ENCODE peak calls at places on chromosomes 1 and 21, in four cellular contexts. One of them, this sample, is unnamed.

GRCh38 chr1:147890177-147890790 is 12.3 kb upstream of the GJA8 start:
- DNase-seq in uterus: peak; percentile 57
- DNase-seq in fibroblast of mammary gland: peak; percentile 22
- DNase-seq in retinal pigment epithelial cell: peak; percentile 27
- DNase-seq in this sample: peak; percentile 50

GRCh38 chr1:21334214-21335087 is 44.2 kb upstream of the ECE1 start:
- DNase-seq in uterus: peak; percentile 77
- DNase-seq in fibroblast of mammary gland: peak; percentile 91
- DNase-seq in retinal pigment epithelial cell: no peak
- DNase-seq in this sample: peak; percentile 92

GRCh38 chr1:5522605-5523145 is 469.6 kb downstream of the NPHP4 start:
- DNase-seq in uterus: no peak
- DNase-seq in fibroblast of mammary gland: no peak
- DNase-seq in retinal pigment epithelial cell: no peak
- DNase-seq in this sample: no peak

GRCh38 chr21:46000731-46001641 is 19.4 kb downstream of the COL6A1 start:
- DNase-seq in uterus: peak; percentile 42
- DNase-seq in fibroblast of mammary gland: peak; percentile 58
- DNase-seq in retinal pigment epithelial cell: no peak
- DNase-seq in this sample: no peak

GRCh38 chr1:237959838-237960237 is 69.1 kb upstream of the ZP4 start:
- DNase-seq in uterus: no peak
- DNase-seq in fibroblast of mammary gland: no peak
- DNase-seq in retinal pigment epithelial cell: peak; percentile 8
- DNase-seq in this sample: no peak

GRCh38 chr1:114009393-114009792 is 30.1 kb downstream of the OLFML3 start:
- DNase-seq in uterus: no peak
- DNase-seq in fibroblast of mammary gland: peak; percentile 84
- DNase-seq in retinal pigment epithelial cell: no peak
- DNase-seq in this sample: peak; percentile 68

GRCh38 chr21:35424122-35424521 is 375.0 kb upstream of the RUNX1 start:
- DNase-seq in uterus: no peak
- DNase-seq in fibroblast of mammary gland: no peak
- DNase-seq in retinal pigment epithelial cell: no peak
- DNase-seq in this sample: no peak

GRCh38 chr1:65393345-65393744 is 27.1 kb upstream of the LEPR start:
- DNase-seq in uterus: no peak
- DNase-seq in fibroblast of mammary gland: peak; percentile 66
- DNase-seq in retinal pigment epithelial cell: no peak
- DNase-seq in this sample: peak; percentile 36

GRCh38 chr1:14924455-14925325 is 228.9 kb upstream of the TMEM51 start:
- DNase-seq in uterus: peak; percentile 30
- DNase-seq in fibroblast of mammary gland: peak; percentile 49
- DNase-seq in retinal pigment epithelial cell: no peak
- DNase-seq in this sample: peak; percentile 65

GRCh38 chr1:206111528-206111927 is 5.7 kb downstream of the AVPR1B start:
- DNase-seq in uterus: no peak
- DNase-seq in fibroblast of mammary gland: peak; percentile 31
- DNase-seq in retinal pigment epithelial cell: no peak
- DNase-seq in this sample: no peak

GRCh38 chr1:153510984-153511410 is 24.8 kb downstream of the S100A6 start:
- DNase-seq in uterus: peak; percentile 87
- DNase-seq in fibroblast of mammary gland: peak; percentile 77
- DNase-seq in retinal pigment epithelial cell: no peak
- DNase-seq in this sample: peak; percentile 81

GRCh38 chr1:64196074-64196869 is 7.2 kb upstream of the UBE2U start:
- DNase-seq in uterus: no peak
- DNase-seq in fibroblast of mammary gland: no peak
- DNase-seq in retinal pigment epithelial cell: no peak
- DNase-seq in this sample: no peak

GRCh38 chr21:45072166-45072962 is 2.0 kb upstream of the ADARB1 start:
- DNase-seq in uterus: no peak
- DNase-seq in fibroblast of mammary gland: no peak
- DNase-seq in retinal pigment epithelial cell: no peak
- DNase-seq in this sample: no peak

GRCh38 chr1:240976685-240977084 is 364.7 kb upstream of the GREM2 start:
- DNase-seq in uterus: no peak
- DNase-seq in fibroblast of mammary gland: no peak
- DNase-seq in retinal pigment epithelial cell: no peak
- DNase-seq in this sample: no peak

GRCh38 chr21:32364801-32365200 is 28.0 kb downstream of the URB1 start:
- DNase-seq in uterus: no peak
- DNase-seq in fibroblast of mammary gland: no peak
- DNase-seq in retinal pigment epithelial cell: no peak
- DNase-seq in this sample: no peak

GRCh38 chr1:91555821-91556531 is 55.3 kb downstream of the CDC7 start:
- DNase-seq in uterus: no peak
- DNase-seq in fibroblast of mammary gland: peak; percentile 94
- DNase-seq in retinal pigment epithelial cell: no peak
- DNase-seq in this sample: peak; percentile 85

GRCh38 chr1:234849824-234850223 is 239.8 kb upstream of the IRF2BP2 start:
- DNase-seq in uterus: no peak
- DNase-seq in fibroblast of mammary gland: no peak
- DNase-seq in retinal pigment epithelial cell: no peak
- DNase-seq in this sample: no peak

GRCh38 chr1:183887826-183888819 is 83.2 kb downstream of the RGL1 start:
- DNase-seq in uterus: no peak
- DNase-seq in fibroblast of mammary gland: peak; percentile 32
- DNase-seq in retinal pigment epithelial cell: no peak
- DNase-seq in this sample: peak; percentile 72
- H3K4me3 ChIP-seq in uterus: no peak overlapping the region
- H3K4me3 ChIP-seq in fibroblast of mammary gland: no peak overlapping the region
- H3K4me3 ChIP-seq in retinal pigment epithelial cell: no peak overlapping the region
- H3K4me3 ChIP-seq in this sample: no peak overlapping the region

DNA sequence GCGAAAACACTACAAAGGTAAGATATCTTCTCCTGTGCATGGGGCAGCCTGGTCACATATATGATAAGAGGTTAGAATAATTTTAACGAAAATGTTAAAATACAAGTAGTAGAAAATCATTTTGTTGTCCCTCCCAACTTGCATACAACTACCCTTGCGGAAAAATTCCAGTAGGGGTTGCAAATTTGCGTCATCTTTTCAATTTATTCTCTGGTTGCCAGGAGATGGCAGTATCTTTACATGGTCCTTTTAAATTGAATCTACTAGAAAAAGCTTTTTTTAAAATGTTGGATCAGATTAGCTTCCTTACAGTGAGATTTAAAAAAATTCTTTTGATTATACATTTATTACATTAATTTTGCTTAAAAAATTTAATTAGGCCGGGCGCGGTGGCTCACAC is 10.9 kb downstream of the S100PBP start:
- DNase-seq in uterus: no peak
- DNase-seq in fibroblast of mammary gland: no peak
- DNase-seq in retinal pigment epithelial cell: no peak
- DNase-seq in this sample: peak; percentile 16
- TF ChIP-seq CTCF in uterus: no peak
- TF ChIP-seq CTCF in fibroblast of mammary gland: no peak
- TF ChIP-seq CTCF in retinal pigment epithelial cell: peak; percentile 1
- TF ChIP-seq CTCF in this sample: no peak

GRCh38 chr1:44619261-44619900 is 54.9 kb downstream of the TMEM53 start:
- DNase-seq in uterus: peak; percentile 75
- DNase-seq in fibroblast of mammary gland: peak; percentile 93
- DNase-seq in retinal pigment epithelial cell: peak; percentile 74
- DNase-seq in this sample: peak; percentile 26
- H3K4me3 ChIP-seq in uterus: no peak overlapping the region
- H3K4me3 ChIP-seq in fibroblast of mammary gland: no peak overlapping the region
- H3K4me3 ChIP-seq in retinal pigment epithelial cell: no peak overlapping the region
- H3K4me3 ChIP-seq in this sample: no peak overlapping the region

GRCh38 chr1:45508295-45509151 is 8.4 kb downstream of the MMACHC start:
- DNase-seq in uterus: no peak
- DNase-seq in fibroblast of mammary gland: peak; percentile 30
- DNase-seq in retinal pigment epithelial cell: no peak
- DNase-seq in this sample: no peak
- TF ChIP-seq CTCF in uterus: no peak
- TF ChIP-seq CTCF in fibroblast of mammary gland: peak; percentile 19
- TF ChIP-seq CTCF in retinal pigment epithelial cell: peak; percentile 17
- TF ChIP-seq CTCF in this sample: peak; percentile 24

DNA sequence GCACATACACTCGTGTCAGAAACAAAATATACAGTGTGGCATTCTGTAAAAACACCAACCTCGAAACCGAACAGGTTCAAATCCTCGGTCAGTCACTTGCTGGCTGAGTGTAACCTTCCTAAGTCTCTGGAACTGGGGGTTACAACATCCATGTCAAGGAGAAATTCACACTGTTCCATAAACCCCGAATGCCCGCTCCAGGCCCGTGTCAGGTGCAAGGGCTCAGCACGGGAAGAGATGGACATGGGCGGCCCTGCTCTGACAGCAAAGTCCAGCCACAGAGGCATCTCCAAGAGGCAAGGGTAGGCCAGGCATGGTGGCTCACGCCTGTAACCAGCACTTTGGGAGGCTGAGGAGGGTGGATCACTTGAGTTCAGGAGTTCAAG is 79.5 kb downstream of the SLC66A1 start:
- DNase-seq in uterus: no peak
- DNase-seq in fibroblast of mammary gland: no peak
- DNase-seq in retinal pigment epithelial cell: no peak
- DNase-seq in this sample: no peak
- H3K4me3 ChIP-seq in uterus: no peak overlapping the region
- H3K4me3 ChIP-seq in fibroblast of mammary gland: no peak overlapping the region
- H3K4me3 ChIP-seq in retinal pigment epithelial cell: no peak overlapping the region
- H3K4me3 ChIP-seq in this sample: no peak overlapping the region

DNA sequence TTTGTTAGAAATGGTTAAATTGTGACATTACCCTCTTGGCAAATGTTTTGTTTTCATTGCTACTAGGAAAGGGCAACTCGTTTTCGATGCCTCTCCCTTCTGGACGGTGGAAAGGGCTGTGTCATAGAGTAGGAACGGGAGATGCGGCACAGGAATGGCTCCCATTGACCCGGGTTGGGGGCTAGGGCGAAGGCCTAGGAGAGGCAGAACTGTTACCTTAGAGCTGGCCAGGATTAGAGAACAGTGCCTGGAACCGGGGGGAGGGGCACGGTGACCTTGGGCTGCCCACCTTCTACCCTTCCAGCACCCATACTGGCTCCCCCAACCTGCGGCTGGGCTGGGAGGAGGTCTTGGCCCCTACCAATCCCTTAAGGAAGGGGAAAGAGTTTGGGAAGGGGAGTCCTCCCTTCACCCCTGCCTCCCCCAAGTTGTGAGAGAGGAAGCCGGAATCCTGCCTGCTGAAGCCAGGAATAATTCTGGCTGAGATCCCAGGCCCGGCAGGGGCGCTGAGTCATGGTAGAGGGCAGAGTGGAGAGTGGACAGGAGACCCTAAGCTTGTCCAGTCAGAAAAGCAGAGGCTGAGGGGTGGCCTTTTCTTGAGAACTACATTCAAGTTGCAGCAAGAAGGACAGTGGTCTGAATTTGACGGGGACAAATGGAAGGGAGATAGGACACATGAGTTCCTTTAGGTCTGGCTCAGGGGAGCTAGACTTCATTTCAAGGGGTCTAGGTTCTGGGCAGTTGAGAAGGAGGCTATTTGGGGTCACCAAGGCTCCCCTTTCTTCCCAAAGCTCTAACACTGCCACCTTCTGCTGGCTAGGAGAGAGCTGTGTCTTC is 8.2 kb downstream of the LMNA start:
- DNase-seq in uterus: peak; percentile 92
- DNase-seq in fibroblast of mammary gland: peak; percentile 96
- DNase-seq in retinal pigment epithelial cell: no peak
- DNase-seq in this sample: peak; percentile 95
- TF ChIP-seq CTCF in uterus: no peak
- TF ChIP-seq CTCF in fibroblast of mammary gland: no peak
- TF ChIP-seq CTCF in retinal pigment epithelial cell: no peak
- TF ChIP-seq CTCF in this sample: no peak

GRCh38 chr1:27393641-27394281 is 1.3 kb downstream of the GPR3 start:
- DNase-seq in uterus: no peak
- DNase-seq in fibroblast of mammary gland: no peak
- DNase-seq in retinal pigment epithelial cell: no peak
- DNase-seq in this sample: no peak

GRCh38 chr1:27392778-27393635 is 585 bp downstream of the GPR3 start:
- DNase-seq in uterus: no peak
- DNase-seq in fibroblast of mammary gland: no peak
- DNase-seq in retinal pigment epithelial cell: no peak
- DNase-seq in this sample: no peak

GRCh38 chr1:27392096-27392777 is at the start of gene GPR3:
- DNase-seq in uterus: peak; percentile 94
- DNase-seq in fibroblast of mammary gland: peak; percentile 88
- DNase-seq in retinal pigment epithelial cell: peak; percentile 62
- DNase-seq in this sample: peak; percentile 94

GRCh38 chr1:27394282-27394658 is 1.8 kb downstream of the GPR3 start:
- DNase-seq in uterus: no peak
- DNase-seq in fibroblast of mammary gland: no peak
- DNase-seq in retinal pigment epithelial cell: no peak
- DNase-seq in this sample: no peak

DNA sequence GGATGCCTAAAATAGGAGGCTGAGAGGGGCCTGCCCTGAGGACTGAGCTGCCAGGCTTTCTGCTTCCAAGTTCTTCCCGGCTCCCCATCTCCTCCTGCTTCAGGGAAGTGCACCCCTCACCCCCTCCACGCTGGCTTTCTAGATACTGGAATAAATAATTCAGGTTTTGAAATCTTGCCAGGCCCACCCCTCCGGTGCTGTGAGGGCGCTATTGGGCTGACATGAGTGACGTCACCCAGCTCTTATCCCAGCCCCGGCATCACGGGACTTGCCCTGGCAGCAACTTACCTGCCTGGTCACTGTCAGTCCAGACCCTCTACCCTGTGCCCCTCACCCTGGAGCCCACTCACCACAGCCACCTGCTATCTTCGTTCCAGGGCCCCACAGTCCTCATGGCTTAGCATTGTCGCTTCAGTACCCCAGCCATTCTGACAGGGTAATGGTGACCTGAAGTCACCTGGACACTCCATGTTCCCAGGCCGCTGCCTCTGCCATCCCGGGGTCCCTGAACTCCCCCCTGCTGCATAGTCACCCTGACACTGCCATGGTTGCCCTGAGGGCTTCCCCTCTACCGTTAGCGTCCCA is 819 bp upstream of the GPR3 start:
- DNase-seq in uterus: peak; percentile 71
- DNase-seq in fibroblast of mammary gland: peak; percentile 59
- DNase-seq in retinal pigment epithelial cell: peak; percentile 59
- DNase-seq in this sample: peak; percentile 56
- H3K4me3 ChIP-seq in uterus: peak overlapping the region; percentile 41
- H3K4me3 ChIP-seq in fibroblast of mammary gland: peak overlapping the region; percentile 48
- H3K4me3 ChIP-seq in retinal pigment epithelial cell: peak overlapping the region; percentile 52
- H3K4me3 ChIP-seq in this sample: peak overlapping the region; percentile 43

DNA sequence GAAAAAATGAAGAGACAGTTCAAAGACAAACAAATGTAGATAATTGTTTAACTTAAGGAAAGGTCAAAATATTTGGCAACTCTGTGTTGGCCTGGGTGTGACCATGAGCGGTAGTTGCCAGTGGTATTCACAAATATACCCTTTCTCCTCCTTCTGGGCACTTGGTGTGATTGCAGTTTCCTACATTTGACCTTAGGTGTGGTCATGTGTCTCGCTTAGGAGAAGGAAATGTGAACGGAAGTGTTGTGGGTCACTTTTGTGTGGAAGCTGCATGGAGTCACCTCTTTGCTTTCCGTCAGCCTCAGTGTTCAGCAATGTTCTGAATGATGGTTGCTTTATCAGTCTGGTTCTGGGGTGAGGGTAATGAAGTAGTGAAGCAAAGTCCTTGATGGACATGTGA is 3.4 kb upstream of the PCSK9 start:
- DNase-seq in uterus: no peak
- DNase-seq in fibroblast of mammary gland: no peak
- DNase-seq in retinal pigment epithelial cell: no peak
- DNase-seq in this sample: no peak
- TF ChIP-seq CTCF in uterus: no peak
- TF ChIP-seq CTCF in fibroblast of mammary gland: no peak
- TF ChIP-seq CTCF in retinal pigment epithelial cell: no peak
- TF ChIP-seq CTCF in this sample: peak; percentile 16

This sample was measured in fibroblast of villous mesenchyme.